ENCODE peak calls at places on chromosomes 11 and 22, in eight cellular contexts. One of them, this sample, is unnamed.

GRCh38 chr22:36839356-36840073 is 21.3 kb upstream of the NCF4 start:
- DNase-seq in coronary artery: no peak
- DNase-seq in GM23338: no peak
- DNase-seq in caudate nucleus: no peak
- DNase-seq in body of pancreas: no peak
- DNase-seq in fibroblast of lung: no peak
- DNase-seq in GM23248: peak; percentile 57
- DNase-seq in IMR-90: peak; percentile 9
- DNase-seq in this sample: no peak

GRCh38 chr11:85961930-85962363 is 106.8 kb downstream of the CCDC83 start:
- DNase-seq in coronary artery: no peak
- DNase-seq in GM23338: no peak
- DNase-seq in caudate nucleus: no peak
- DNase-seq in body of pancreas: no peak
- DNase-seq in fibroblast of lung: peak; percentile 40
- DNase-seq in GM23248: no peak
- DNase-seq in IMR-90: peak; percentile 67
- DNase-seq in this sample: no peak

GRCh38 chr11:6362868-6363678 is 27.2 kb upstream of the SMPD1 start:
- DNase-seq in coronary artery: peak; percentile 89
- DNase-seq in GM23338: peak; percentile 91
- DNase-seq in caudate nucleus: peak; percentile 25
- DNase-seq in body of pancreas: peak; percentile 90
- DNase-seq in fibroblast of lung: peak; percentile 82
- DNase-seq in GM23248: peak; percentile 89
- DNase-seq in IMR-90: peak; percentile 77
- DNase-seq in this sample: peak; percentile 37

GRCh38 chr22:29855611-29856181 is 17.6 kb upstream of the ASCC2 start:
- DNase-seq in coronary artery: peak; percentile 56
- DNase-seq in GM23338: no peak
- DNase-seq in caudate nucleus: no peak
- DNase-seq in body of pancreas: no peak
- DNase-seq in fibroblast of lung: no peak
- DNase-seq in GM23248: peak; percentile 15
- DNase-seq in IMR-90: no peak
- DNase-seq in this sample: no peak

GRCh38 chr11:44972746-44973435 is 22.2 kb upstream of the TP53I11 start:
- DNase-seq in coronary artery: no peak
- DNase-seq in GM23338: no peak
- DNase-seq in caudate nucleus: no peak
- DNase-seq in body of pancreas: no peak
- DNase-seq in fibroblast of lung: no peak
- DNase-seq in GM23248: peak; percentile 52
- DNase-seq in IMR-90: no peak
- DNase-seq in this sample: no peak

GRCh38 chr22:50304528-50305392 is 2.7 kb downstream of the PLXNB2 start:
- DNase-seq in coronary artery: no peak
- DNase-seq in GM23338: no peak
- DNase-seq in caudate nucleus: no peak
- DNase-seq in body of pancreas: peak; percentile 66
- DNase-seq in fibroblast of lung: peak; percentile 34
- DNase-seq in GM23248: peak; percentile 69
- DNase-seq in IMR-90: no peak
- DNase-seq in this sample: no peak

GRCh38 chr11:4979021-4979420 is 15.6 kb upstream of the OR51L1 start:
- DNase-seq in coronary artery: no peak
- DNase-seq in GM23338: no peak
- DNase-seq in caudate nucleus: no peak
- DNase-seq in body of pancreas: no peak
- DNase-seq in fibroblast of lung: no peak
- DNase-seq in GM23248: no peak
- DNase-seq in IMR-90: no peak
- DNase-seq in this sample: no peak

GRCh38 chr11:69931060-69931910 is 112.1 kb upstream of the FGF3 start:
- DNase-seq in coronary artery: no peak
- DNase-seq in GM23338: no peak
- DNase-seq in caudate nucleus: no peak
- DNase-seq in body of pancreas: peak; percentile 3
- DNase-seq in fibroblast of lung: no peak
- DNase-seq in GM23248: no peak
- DNase-seq in IMR-90: no peak
- DNase-seq in this sample: no peak

GRCh38 chr22:31107206-31108118 is at the start of gene SELENOM:
- DNase-seq in coronary artery: peak; percentile 99
- DNase-seq in GM23338: peak; percentile 97
- DNase-seq in caudate nucleus: peak; percentile 70
- DNase-seq in body of pancreas: peak; percentile 99
- DNase-seq in fibroblast of lung: peak; percentile 98
- DNase-seq in GM23248: peak; percentile 99
- DNase-seq in IMR-90: peak; percentile 98
- DNase-seq in this sample: peak; percentile 79

GRCh38 chr22:27512283-27512761 is 289.2 kb downstream of the MN1 start:
- DNase-seq in coronary artery: peak; percentile 96
- DNase-seq in GM23338: no peak
- DNase-seq in caudate nucleus: no peak
- DNase-seq in body of pancreas: peak; percentile 73
- DNase-seq in fibroblast of lung: peak; percentile 92
- DNase-seq in GM23248: peak; percentile 94
- DNase-seq in IMR-90: peak; percentile 97
- DNase-seq in this sample: peak; percentile 96

GRCh38 chr11:48063424-48063978 is 83.1 kb downstream of the PTPRJ start:
- DNase-seq in coronary artery: no peak
- DNase-seq in GM23338: no peak
- DNase-seq in caudate nucleus: no peak
- DNase-seq in body of pancreas: peak; percentile 25
- DNase-seq in fibroblast of lung: peak; percentile 99
- DNase-seq in GM23248: peak; percentile 96
- DNase-seq in IMR-90: peak; percentile 99
- DNase-seq in this sample: no peak

GRCh38 chr22:46009730-46010129 is 32.8 kb upstream of the WNT7B start:
- DNase-seq in coronary artery: no peak
- DNase-seq in GM23338: no peak
- DNase-seq in caudate nucleus: no peak
- DNase-seq in body of pancreas: peak; percentile 7
- DNase-seq in fibroblast of lung: no peak
- DNase-seq in GM23248: no peak
- DNase-seq in IMR-90: no peak
- DNase-seq in this sample: no peak

GRCh38 chr22:27094633-27095308 is 437.4 kb downstream of the MIAT start:
- DNase-seq in coronary artery: no peak
- DNase-seq in GM23338: no peak
- DNase-seq in caudate nucleus: no peak
- DNase-seq in body of pancreas: no peak
- DNase-seq in fibroblast of lung: no peak
- DNase-seq in GM23248: peak; percentile 53
- DNase-seq in IMR-90: peak; percentile 51
- DNase-seq in this sample: no peak

GRCh38 chr11:131530411-131530810 is 160.0 kb downstream of the NTM start:
- DNase-seq in coronary artery: no peak
- DNase-seq in GM23338: no peak
- DNase-seq in caudate nucleus: no peak
- DNase-seq in body of pancreas: no peak
- DNase-seq in fibroblast of lung: no peak
- DNase-seq in GM23248: no peak
- DNase-seq in IMR-90: no peak
- DNase-seq in this sample: no peak

GRCh38 chr11:85238907-85239306 is 388.2 kb downstream of the DLG2 start:
- DNase-seq in coronary artery: no peak
- DNase-seq in GM23338: no peak
- DNase-seq in caudate nucleus: no peak
- DNase-seq in body of pancreas: no peak
- DNase-seq in fibroblast of lung: no peak
- DNase-seq in GM23248: no peak
- DNase-seq in IMR-90: no peak
- DNase-seq in this sample: no peak

GRCh38 chr11:123801765-123802164 is 4.4 kb downstream of the OR6M1 start:
- DNase-seq in coronary artery: no peak
- DNase-seq in GM23338: peak; percentile 23
- DNase-seq in caudate nucleus: no peak
- DNase-seq in body of pancreas: no peak
- DNase-seq in fibroblast of lung: no peak
- DNase-seq in GM23248: no peak
- DNase-seq in IMR-90: no peak
- DNase-seq in this sample: no peak

DNA sequence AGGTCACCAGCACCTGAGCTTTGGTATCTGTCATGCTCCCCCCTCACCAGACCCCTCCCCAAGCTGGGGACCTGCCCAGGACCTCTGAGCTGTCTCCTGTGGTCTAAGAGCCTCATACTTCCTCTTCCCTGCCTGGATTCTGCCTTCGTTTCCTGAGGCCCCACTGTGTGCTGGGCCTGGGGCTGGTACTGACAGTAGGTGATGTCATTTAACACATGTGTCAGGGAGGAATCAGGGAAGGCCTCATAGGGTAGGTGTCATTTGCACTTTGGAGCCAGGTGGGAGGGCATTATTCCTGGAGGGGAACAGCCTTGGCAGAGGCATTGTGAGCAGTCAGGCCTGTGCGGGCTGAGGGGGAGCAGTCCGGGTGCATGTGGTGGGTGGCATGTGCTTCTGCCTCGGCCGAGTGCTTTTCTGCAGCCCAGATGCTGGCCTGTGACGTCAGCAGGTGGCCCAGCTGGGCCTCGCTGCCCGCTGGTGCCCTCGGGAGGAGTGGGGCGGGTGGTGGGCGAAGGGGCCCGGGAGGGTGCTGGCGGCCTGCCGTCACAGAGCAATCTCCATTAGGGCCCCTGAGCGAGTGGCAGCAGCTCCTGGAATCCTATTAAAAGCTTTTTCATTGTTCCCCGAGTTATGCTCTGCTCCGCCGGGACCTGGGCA is 9.1 kb downstream of the FLRT1 start:
- DNase-seq in coronary artery: no peak
- DNase-seq in GM23338: no peak
- DNase-seq in caudate nucleus: peak; percentile 15
- DNase-seq in body of pancreas: peak; percentile 28
- DNase-seq in fibroblast of lung: no peak
- DNase-seq in GM23248: no peak
- DNase-seq in IMR-90: no peak
- DNase-seq in this sample: no peak
- H3K27ac ChIP-seq in coronary artery: no peak overlapping the region
- H3K27ac ChIP-seq in GM23338: no peak overlapping the region
- H3K27ac ChIP-seq in caudate nucleus: peak overlapping the region; percentile 91
- H3K27ac ChIP-seq in body of pancreas: no peak overlapping the region
- H3K27ac ChIP-seq in fibroblast of lung: no peak overlapping the region
- H3K27ac ChIP-seq in GM23248: no peak overlapping the region
- H3K27ac ChIP-seq in IMR-90: no peak overlapping the region
- H3K27ac ChIP-seq in this sample: no peak overlapping the region

DNA sequence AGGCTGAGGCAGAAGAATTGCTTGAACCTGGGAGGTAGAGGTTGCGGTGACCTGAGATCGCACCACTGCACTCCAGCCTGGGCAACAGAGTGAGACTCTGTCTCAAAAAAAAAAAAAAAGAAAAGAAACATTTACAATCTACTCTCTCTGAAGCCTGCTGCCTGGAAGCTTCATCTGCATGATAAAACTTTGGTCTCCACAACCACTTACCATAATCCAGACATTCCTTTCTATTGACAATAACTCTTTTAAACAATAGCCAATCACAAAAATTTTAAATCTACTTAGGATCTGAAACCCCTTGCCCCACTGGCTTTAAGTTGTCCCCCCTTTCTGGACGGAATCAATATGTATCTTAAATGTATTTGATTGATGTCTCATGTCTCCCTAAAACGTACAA is 25.0 kb upstream of the HTR3A start:
- DNase-seq in coronary artery: no peak
- DNase-seq in GM23338: peak; percentile 28
- DNase-seq in caudate nucleus: no peak
- DNase-seq in body of pancreas: no peak
- DNase-seq in fibroblast of lung: no peak
- DNase-seq in GM23248: no peak
- DNase-seq in IMR-90: no peak
- DNase-seq in this sample: no peak
- H3K27ac ChIP-seq in coronary artery: no peak overlapping the region
- H3K27ac ChIP-seq in GM23338: no peak overlapping the region
- H3K27ac ChIP-seq in caudate nucleus: no peak overlapping the region
- H3K27ac ChIP-seq in body of pancreas: no peak overlapping the region
- H3K27ac ChIP-seq in fibroblast of lung: no peak overlapping the region
- H3K27ac ChIP-seq in GM23248: no peak overlapping the region
- H3K27ac ChIP-seq in IMR-90: no peak overlapping the region
- H3K27ac ChIP-seq in this sample: no peak overlapping the region

GRCh38 chr22:38295863-38296262 is 21.4 kb downstream of the CSNK1E start:
- DNase-seq in coronary artery: no peak
- DNase-seq in GM23338: no peak
- DNase-seq in caudate nucleus: no peak
- DNase-seq in body of pancreas: no peak
- DNase-seq in fibroblast of lung: no peak
- DNase-seq in GM23248: no peak
- DNase-seq in IMR-90: no peak
- DNase-seq in this sample: no peak
- H3K27ac ChIP-seq in coronary artery: peak overlapping the region; percentile 84
- H3K27ac ChIP-seq in GM23338: no peak overlapping the region
- H3K27ac ChIP-seq in caudate nucleus: no peak overlapping the region
- H3K27ac ChIP-seq in body of pancreas: no peak overlapping the region
- H3K27ac ChIP-seq in fibroblast of lung: no peak overlapping the region
- H3K27ac ChIP-seq in GM23248: peak overlapping the region; percentile 25
- H3K27ac ChIP-seq in IMR-90: no peak overlapping the region
- H3K27ac ChIP-seq in this sample: peak overlapping the region; percentile 99

GRCh38 chr11:128716231-128716630 is 22.4 kb downstream of the FLI1 start:
- DNase-seq in coronary artery: no peak
- DNase-seq in GM23338: no peak
- DNase-seq in caudate nucleus: no peak
- DNase-seq in body of pancreas: no peak
- DNase-seq in fibroblast of lung: peak; percentile 18
- DNase-seq in GM23248: peak; percentile 19
- DNase-seq in IMR-90: no peak
- DNase-seq in this sample: no peak

GRCh38 chr11:128716661-128717210 is 22.9 kb downstream of the FLI1 start:
- DNase-seq in coronary artery: no peak
- DNase-seq in GM23338: peak; percentile 18
- DNase-seq in caudate nucleus: no peak
- DNase-seq in body of pancreas: no peak
- DNase-seq in fibroblast of lung: peak; percentile 13
- DNase-seq in GM23248: peak; percentile 57
- DNase-seq in IMR-90: peak; percentile 62
- DNase-seq in this sample: no peak

GRCh38 chr11:128714881-128715280 is 21.0 kb downstream of the FLI1 start:
- DNase-seq in coronary artery: no peak
- DNase-seq in GM23338: no peak
- DNase-seq in caudate nucleus: no peak
- DNase-seq in body of pancreas: no peak
- DNase-seq in fibroblast of lung: peak; percentile 86
- DNase-seq in GM23248: peak; percentile 96
- DNase-seq in IMR-90: peak; percentile 97
- DNase-seq in this sample: peak; percentile 34

GRCh38 chr11:128714121-128714520 is 20.2 kb downstream of the FLI1 start:
- DNase-seq in coronary artery: no peak
- DNase-seq in GM23338: no peak
- DNase-seq in caudate nucleus: no peak
- DNase-seq in body of pancreas: no peak
- DNase-seq in fibroblast of lung: no peak
- DNase-seq in GM23248: no peak
- DNase-seq in IMR-90: no peak
- DNase-seq in this sample: no peak

DNA sequence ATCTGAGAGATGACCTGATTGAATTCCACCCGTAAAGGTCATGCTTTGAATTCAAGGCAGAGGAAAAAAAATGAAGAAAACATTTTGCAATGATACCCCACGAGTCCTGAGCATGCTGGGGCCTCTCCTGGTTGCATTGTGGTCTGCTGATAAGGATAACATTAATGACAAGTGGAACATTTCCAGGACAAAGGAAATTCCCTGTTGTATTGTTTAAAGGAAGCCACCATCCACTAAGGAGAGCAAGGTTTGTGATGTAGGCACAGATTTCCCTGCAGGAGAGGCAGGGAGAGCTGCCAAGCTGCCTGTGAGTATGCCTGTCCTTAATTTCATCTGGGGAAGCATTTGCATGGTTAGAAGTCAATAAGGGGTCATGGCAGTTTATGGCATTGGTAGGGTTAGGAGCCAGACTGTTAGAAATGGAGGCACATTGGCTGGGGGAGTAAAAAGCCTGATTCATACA is 21.9 kb downstream of the FLI1 start:
- DNase-seq in coronary artery: no peak
- DNase-seq in GM23338: no peak
- DNase-seq in caudate nucleus: no peak
- DNase-seq in body of pancreas: no peak
- DNase-seq in fibroblast of lung: peak; percentile 13
- DNase-seq in GM23248: peak; percentile 68
- DNase-seq in IMR-90: peak; percentile 40
- DNase-seq in this sample: no peak
- H3K27ac ChIP-seq in coronary artery: peak overlapping the region; percentile 84
- H3K27ac ChIP-seq in GM23338: no peak overlapping the region
- H3K27ac ChIP-seq in caudate nucleus: no peak overlapping the region
- H3K27ac ChIP-seq in body of pancreas: no peak overlapping the region
- H3K27ac ChIP-seq in fibroblast of lung: peak overlapping the region; percentile 24
- H3K27ac ChIP-seq in GM23248: peak overlapping the region; percentile 90
- H3K27ac ChIP-seq in IMR-90: peak overlapping the region; percentile 82
- H3K27ac ChIP-seq in this sample: no peak overlapping the region

This sample was measured in epithelial cell of prostate.